ENCODE peak calls at places on chromosomes 6 and 20, in six cellular contexts. J is psoas muscle, P is NCI-H1092, V is fibroblast of mammary gland, G is hypothalamus, D is head of caudate nucleus. Q is an unnamed sample.

GRCh38 chr20:13085275-13085674 is 76.5 kb downstream of the SPTLC3 start:
- DNase-seq in J (no peak), P (no peak), V (no peak), G (no peak), D (no peak), Q (no peak)

GRCh38 chr6:125884656-125885055 is 71.9 kb upstream of the HINT3 start:
- DNase-seq in J (no peak), P (no peak), V (no peak), G (no peak), D (no peak), Q (no peak)

GRCh38 chr6:80541186-80541585 is 434.7 kb downstream of the BCKDHB start:
- DNase-seq in J (no peak), P (no peak), V (peak), G (no peak), D (peak), Q (no peak)

GRCh38 chr6:88008411-88008810 is 39.2 kb upstream of the SPACA1 start:
- DNase-seq in J (no peak), P (no peak), V (no peak), G (no peak), D (no peak), Q (no peak)

GRCh38 chr20:39849664-39850063 is 839.4 kb downstream of the MAFB start:
- DNase-seq in J (peak), P (peak), V (peak), G (peak), D (peak), Q (peak)

GRCh38 chr6:157510329-157511188 is 129.6 kb downstream of the ZDHHC14 start:
- DNase-seq in J (no peak), P (no peak), V (no peak), G (no peak), D (no peak), Q (no peak)

GRCh38 chr6:72371473-72371872 is 250.4 kb upstream of the KCNQ5 start:
- DNase-seq in J (no peak), P (no peak), V (no peak), G (no peak), D (no peak), Q (no peak)

GRCh38 chr20:63534831-63535651 is 2.1 kb downstream of the PTK6 start:
- DNase-seq in J (peak), P (no peak), V (peak), G (no peak), D (no peak), Q (no peak)

GRCh38 chr6:22732186-22732970 is 163.0 kb downstream of the HDGFL1 start:
- DNase-seq in J (no peak), P (no peak), V (no peak), G (no peak), D (no peak), Q (no peak)

GRCh38 chr20:4925842-4926530 is 75.3 kb downstream of the SLC23A2 start:
- DNase-seq in J (peak), P (peak), V (peak), G (no peak), D (no peak), Q (no peak)

GRCh38 chr6:32087574-32088486 is 21.3 kb downstream of the TNXB start:
- DNase-seq in J (peak), P (no peak), V (peak), G (peak), D (peak), Q (peak)

GRCh38 chr6:36139431-36139830 is 9.1 kb downstream of the MAPK13 start:
- DNase-seq in J (peak), P (no peak), V (no peak), G (no peak), D (no peak), Q (no peak)

GRCh38 chr6:120764312-120764711 is 570.0 kb downstream of the TBC1D32 start:
- DNase-seq in J (no peak), P (no peak), V (no peak), G (no peak), D (no peak), Q (no peak)

GRCh38 chr6:12186543-12186942 is 103.6 kb upstream of the EDN1 start:
- DNase-seq in J (no peak), P (no peak), V (no peak), G (no peak), D (no peak), Q (no peak)

GRCh38 chr20:49641683-49642649 is 71.7 kb downstream of the B4GALT5 start:
- DNase-seq in J (no peak), P (peak), V (no peak), G (no peak), D (no peak), Q (peak)

GRCh38 chr20:46694484-46694883 is 5.2 kb upstream of the TP53RK start:
- DNase-seq in J (no peak), P (no peak), V (peak), G (no peak), D (no peak), Q (no peak)

GRCh38 chr6:75602164-75602896 is 650 bp downstream of the SENP6 start:
- DNase-seq in J (peak), P (peak), V (peak), G (peak), D (peak), Q (peak)